ENCODE peak calls at places on chromosomes 11 and 22, in ten cellular contexts. O, M, D, P, U, K, J, T, H and F are unnamed samples.

GRCh38 chr22:36872866-36873498 is 12.2 kb downstream of the NCF4 start:
- DNase-seq in U (no peak), O (no peak), D (no peak), T (no peak), J (no peak), P (no peak), H (no peak), M (no peak), K (no peak), F (no peak)

GRCh38 chr22:23419151-23419550 is 160.9 kb downstream of the IGLL1 start:
- DNase-seq in T (no peak), K (no peak), O (no peak), M (no peak), P (no peak), H (no peak), J (no peak), U (no peak), D (no peak), F (no peak)

GRCh38 chr22:42946551-42947198 is 68.3 kb downstream of the PACSIN2 start:
- DNase-seq in O (no peak), D (peak; percentile 54), U (no peak), M (no peak), P (no peak), K (no peak), T (no peak), J (no peak), H (no peak), F (no peak)

GRCh38 chr11:91717169-91717568 is 507.4 kb upstream of the FAT3 start:
- DNase-seq in D (no peak), T (no peak), J (no peak), M (no peak), O (no peak), U (no peak), H (no peak), P (no peak), K (no peak), F (no peak)

GRCh38 chr11:123407124-123407995 is 22.7 kb upstream of the GRAMD1B start:
- DNase-seq in O (peak; percentile 71), D (peak; percentile 76), M (peak; percentile 68), J (no peak), H (no peak), K (no peak), U (peak; percentile 38), P (peak; percentile 64), T (peak; percentile 59), F (peak; percentile 59)

GRCh38 chr11:87809256-87809655 is 366.0 kb downstream of the RAB38 start:
- DNase-seq in M (no peak), D (no peak), T (no peak), P (no peak), J (no peak), K (no peak), U (no peak), O (no peak), H (no peak), F (no peak)

GRCh38 chr22:20982563-20982882 is 426 bp downstream of the LZTR1 start:
- DNase-seq in M (no peak), O (no peak), H (no peak), D (no peak), K (no peak), J (no peak), U (no peak), T (no peak), P (no peak), F (no peak)

GRCh38 chr11:64094463-64095223 is 58.9 kb downstream of the FLRT1 start:
- DNase-seq in K (no peak), P (peak; percentile 77), M (no peak), J (peak; percentile 83), D (peak; percentile 95), O (no peak), T (peak; percentile 55), H (no peak), U (peak; percentile 66), F (peak; percentile 81)

GRCh38 chr22:39574779-39575551 is 4.4 kb downstream of the CACNA1I start:
- DNase-seq in T (peak; percentile 65), P (peak; percentile 93), O (no peak), J (no peak), K (no peak), D (peak; percentile 19), M (no peak), U (no peak), H (peak; percentile 21), F (peak; percentile 64)

GRCh38 chr11:69864930-69865661 is 45.9 kb upstream of the FGF3 start:
- DNase-seq in D (no peak), M (no peak), P (no peak), J (no peak), H (no peak), U (no peak), O (no peak), T (no peak), K (no peak), F (no peak)

GRCh38 chr22:18114976-18115652 is 4.5 kb downstream of the TUBA8 start:
- DNase-seq in T (no peak), U (no peak), J (no peak), D (no peak), K (no peak), H (no peak), P (no peak), O (no peak), M (no peak), F (no peak)

GRCh38 chr11:57798905-57799559 is 37.4 kb downstream of the CTNND1 start:
- DNase-seq in K (no peak), M (peak; percentile 77), D (peak; percentile 19), J (no peak), P (peak; percentile 87), U (no peak), H (peak; percentile 71), O (peak; percentile 55), T (peak; percentile 47), F (peak; percentile 87)

GRCh38 chr11:31050061-31050790 is 319.3 kb downstream of the DCDC1 start:
- DNase-seq in T (no peak), K (no peak), M (no peak), U (no peak), H (no peak), J (no peak), D (no peak), O (peak; percentile 12), P (no peak), F (peak; percentile 6)

DNA sequence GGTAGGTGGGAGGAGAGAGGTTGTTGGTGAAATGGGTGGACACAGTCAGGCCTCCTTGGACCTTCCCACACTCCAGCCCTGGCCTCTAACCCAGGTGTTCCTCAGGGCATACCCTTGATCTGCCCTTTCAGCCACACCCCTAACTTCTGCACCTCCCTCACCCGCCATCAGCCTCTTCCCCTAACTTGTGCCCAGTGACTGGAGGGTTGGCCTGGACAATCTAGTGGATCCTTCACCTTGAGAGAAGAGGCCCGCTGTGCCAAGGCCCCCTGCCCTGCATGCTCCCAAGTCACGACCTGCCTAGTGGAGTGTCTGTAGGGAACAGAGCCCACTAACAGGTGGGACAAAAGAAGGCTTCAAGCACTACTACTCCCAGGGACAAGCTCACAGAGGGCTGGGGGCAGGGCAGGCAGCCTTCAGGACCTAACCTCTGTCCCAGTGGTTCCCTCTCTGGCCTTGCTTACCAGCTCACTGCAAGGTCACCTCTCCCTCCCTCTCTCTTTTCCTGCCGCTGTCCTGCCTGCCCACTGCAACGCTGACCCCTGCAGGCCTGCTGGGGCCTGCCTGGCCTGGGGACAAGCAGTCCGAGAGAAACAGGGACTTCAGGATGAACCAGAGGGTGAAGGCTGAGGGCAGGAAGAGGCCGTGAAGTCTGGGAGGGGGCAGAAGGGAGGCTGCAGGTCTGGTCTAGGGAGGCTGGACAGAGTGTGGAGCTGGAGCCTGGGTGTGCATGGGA is 3.3 kb downstream of the SYT7 start:
- DNase-seq in H (no peak), D (peak; percentile 30), M (no peak), T (no peak), K (no peak), P (peak; percentile 33), J (no peak), U (no peak), O (peak; percentile 44), F (no peak)
- TF ChIP-seq CTCF in H (peak; percentile 49), D (peak; percentile 34), M (peak; percentile 15), T (peak; percentile 47), K (peak; percentile 71), P (peak; percentile 51), J (no peak), U (no peak), O (peak; percentile 34), F (no peak)

GRCh38 chr22:25172153-25172552 is 27.5 kb upstream of the CRYBB3 start:
- DNase-seq in U (no peak), J (no peak), T (no peak), P (no peak), K (no peak), D (peak; percentile 21), H (no peak), M (peak; percentile 35), O (no peak), F (peak; percentile 72)
- TF ChIP-seq CTCF in U (no peak), J (peak; percentile 55), T (no peak), P (no peak), K (peak; percentile 72), D (peak; percentile 22), H (no peak), M (peak; percentile 51), O (peak; percentile 46), F (peak; percentile 76)

DNA sequence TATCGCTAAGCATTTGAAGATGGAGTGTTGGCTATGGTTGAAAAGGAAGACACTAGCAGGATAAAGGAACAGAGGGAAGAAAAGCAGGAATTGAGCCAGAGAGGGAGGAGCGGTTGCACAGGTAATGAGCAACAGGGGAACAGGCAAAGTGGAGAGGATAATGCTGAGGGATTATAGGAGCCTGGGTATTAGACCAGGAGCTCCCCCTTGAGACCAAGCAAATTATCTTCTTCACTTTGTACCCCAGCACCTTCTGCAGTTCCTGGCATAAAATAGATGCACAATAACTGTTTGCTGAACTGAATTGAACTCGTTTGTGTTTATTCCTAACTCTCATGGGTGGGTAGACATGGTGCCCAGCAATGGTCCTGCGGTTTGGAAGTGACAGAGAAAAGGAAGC is 54.6 kb upstream of the OR5P2 start:
- DNase-seq in H (no peak), T (no peak), P (no peak), K (no peak), O (no peak), U (no peak), J (no peak), D (peak; percentile 1), M (no peak), F (peak; percentile 6)
- TF ChIP-seq CTCF in H (no peak), T (no peak), P (no peak), K (no peak), O (no peak), U (no peak), J (no peak), D (no peak), M (no peak), F (no peak)

DNA sequence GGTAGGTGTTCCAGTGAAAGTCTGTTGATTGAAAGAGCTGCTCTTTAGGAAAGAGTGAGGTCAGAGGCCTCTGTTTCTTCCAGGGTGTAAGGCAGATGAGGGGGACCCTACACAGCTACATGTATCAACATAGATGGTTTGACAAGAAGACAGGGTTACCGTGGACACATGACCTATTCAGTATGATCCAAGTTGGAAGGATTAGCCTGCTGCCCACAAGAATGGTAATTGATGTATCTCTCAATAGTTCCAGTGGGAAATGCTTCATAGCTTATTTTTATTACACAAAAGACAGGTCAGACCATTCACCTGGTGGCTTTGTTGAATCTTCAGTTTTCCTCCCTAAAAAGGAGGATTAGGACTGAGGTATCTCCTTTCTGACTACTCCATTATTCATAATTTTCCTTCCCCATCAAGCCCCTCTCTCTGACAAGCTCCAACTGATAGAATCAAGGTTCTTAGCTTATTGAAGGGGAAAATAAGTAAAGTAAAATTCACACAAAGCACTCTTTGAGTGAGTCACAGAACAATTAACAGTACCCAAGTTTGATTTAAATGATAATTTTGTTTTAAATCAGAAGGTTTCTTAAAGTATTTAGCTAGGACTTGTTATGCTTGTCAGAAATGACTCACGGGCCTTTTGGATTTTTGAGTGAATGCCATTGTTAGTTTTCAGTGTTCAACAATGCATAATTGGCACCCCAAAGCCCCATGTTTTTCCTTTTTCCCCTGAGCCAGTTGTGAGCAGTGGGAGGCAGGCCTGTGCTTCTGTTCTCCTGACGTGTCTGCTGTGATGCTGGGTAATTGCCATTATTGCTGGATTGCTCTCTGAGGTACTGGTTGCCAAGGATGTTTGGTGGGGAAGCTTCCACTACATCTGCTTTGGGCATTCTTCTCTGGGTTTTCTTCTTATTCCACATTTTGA is 373.2 kb downstream of the DDX10 start:
- DNase-seq in O (no peak), K (no peak), P (peak; percentile 87), D (no peak), T (peak; percentile 44), H (peak; percentile 80), U (no peak), J (no peak), M (no peak), F (no peak)
- TF ChIP-seq CTCF in O (no peak), K (no peak), P (no peak), D (no peak), T (no peak), H (peak; percentile 19), U (no peak), J (no peak), M (no peak), F (no peak)